ENCODE peak calls at places on chromosomes 12 and 14, in seven cellular contexts. E is HFFc6; S is NCI-H345; X is natural killer cell; L is left cardiac atrium; J is OCI-M1; F is CD8-positive, alpha-beta T cell. H is an unnamed sample.

GRCh38 chr14:92690171-92691011 is 58.0 kb downstream of the LGMN start:
- DNase-seq in S (peak), X (no peak), J (peak), F (no peak), E (peak), L (no peak), H (peak)

GRCh38 chr12:104387190-104387589 is 69.6 kb upstream of the CHST11 start:
- DNase-seq in X (no peak), E (no peak), J (no peak), L (no peak), S (peak), F (no peak), H (peak)

GRCh38 chr12:15123401-15123800 is 97.8 kb downstream of the RERG start:
- DNase-seq in F (no peak), E (no peak), L (no peak), X (no peak), S (no peak), J (no peak), H (no peak)

GRCh38 chr12:6852651-6853354 is 853 bp downstream of the USP5 start:
- DNase-seq in J (peak), S (peak), L (peak), X (no peak), E (peak), F (peak), H (peak)

GRCh38 chr12:74722709-74723108 is 185.1 kb downstream of the ATXN7L3B start:
- DNase-seq in X (no peak), S (no peak), F (no peak), J (no peak), L (no peak), E (no peak), H (no peak)

GRCh38 chr14:104537613-104537988 is 42.0 kb upstream of the C14orf180 start:
- DNase-seq in E (no peak), J (no peak), F (no peak), S (no peak), L (no peak), X (no peak), H (no peak)

GRCh38 chr14:24060443-24060842 is 8.6 kb downstream of the CARMIL3 start:
- DNase-seq in J (no peak), E (no peak), L (no peak), X (no peak), F (no peak), S (no peak), H (no peak)

GRCh38 chr12:4648099-4648498 is 752 bp downstream of the AKAP3 start:
- DNase-seq in L (no peak), F (no peak), S (no peak), E (no peak), X (no peak), J (peak), H (no peak)

GRCh38 chr14:95156153-95156764 is 1.1 kb downstream of the DICER1 start:
- DNase-seq in F (no peak), E (no peak), J (peak), L (no peak), X (no peak), S (no peak), H (peak)

GRCh38 chr12:52496054-52496453 is 3.0 kb upstream of the KRT6A start:
- DNase-seq in L (no peak), E (no peak), J (no peak), S (peak), X (no peak), F (no peak), H (no peak)

GRCh38 chr12:58450868-58451482 is 469.3 kb downstream of the LRIG3 start:
- DNase-seq in J (no peak), L (no peak), X (no peak), F (no peak), E (no peak), S (no peak), H (no peak)

GRCh38 chr14:68144051-68144681 is 324.6 kb downstream of the RAD51B start:
- DNase-seq in J (peak), S (no peak), L (no peak), E (no peak), X (no peak), F (no peak), H (no peak)

GRCh38 chr12:53989227-53990113 is 4.5 kb downstream of the HOXC10 start:
- DNase-seq in F (no peak), J (peak), S (peak), L (no peak), E (no peak), X (no peak), H (no peak)

GRCh38 chr12:18799140-18799446 is 61.2 kb downstream of the CAPZA3 start:
- DNase-seq in E (no peak), S (no peak), L (no peak), X (no peak), F (no peak), J (no peak), H (no peak)

GRCh38 chr12:65800928-65801327 is 23.4 kb upstream of the HMGA2 start:
- DNase-seq in F (no peak), E (peak), J (no peak), L (no peak), S (no peak), X (no peak), H (no peak)

GRCh38 chr12:120257041-120257821 is 8.3 kb downstream of the PXN start:
- DNase-seq in S (no peak), F (no peak), E (peak), L (peak), J (no peak), X (no peak), H (peak)

GRCh38 chr12:18643673-18644072 is 94.1 kb downstream of the PLCZ1 start:
- DNase-seq in J (no peak), F (no peak), E (no peak), L (no peak), S (no peak), X (no peak), H (no peak)

GRCh38 chr12:58850826-58851225 is 69.5 kb downstream of the LRIG3 start:
- DNase-seq in J (no peak), L (no peak), F (no peak), S (no peak), X (no peak), E (peak), H (no peak)

GRCh38 chr12:68633614-68634558 is 23.2 kb downstream of the RAP1B start:
- DNase-seq in L (no peak), J (no peak), F (no peak), S (no peak), X (no peak), E (no peak), H (no peak)

GRCh38 chr14:90235179-90235976 is 21.0 kb upstream of the PSMC1 start:
- DNase-seq in S (peak), E (peak), X (peak), J (peak), F (peak), L (peak), H (peak)

GRCh38 chr12:82554529-82554928 is 132.2 kb upstream of the TMTC2 start:
- DNase-seq in E (no peak), F (no peak), S (no peak), L (no peak), X (no peak), J (no peak), H (peak)

GRCh38 chr14:30710870-30711269 is 88.8 kb downstream of the SCFD1 start:
- DNase-seq in E (peak), S (no peak), X (no peak), L (no peak), J (no peak), F (no peak), H (no peak)

GRCh38 chr12:50184261-50184660 is 17.1 kb upstream of the CERS5 start:
- DNase-seq in E (no peak), F (no peak), J (no peak), L (no peak), X (no peak), S (no peak), H (no peak)

GRCh38 chr14:83473846-83474245 is 1940.2 kb upstream of the SEL1L start:
- DNase-seq in E (no peak), L (no peak), S (no peak), J (no peak), X (no peak), F (no peak), H (peak)

GRCh38 chr12:1474567-1475153 is 119.7 kb downstream of the FBXL14 start:
- DNase-seq in L (no peak), X (no peak), J (no peak), F (no peak), E (peak), S (peak), H (peak)

GRCh38 chr12:132414634-132415340 is 75.2 kb upstream of the FBRSL1 start:
- DNase-seq in J (peak), L (peak), F (peak), X (peak), E (peak), S (peak), H (peak)

GRCh38 chr12:76422878-76423438 is 74.7 kb upstream of the BBS10 start:
- DNase-seq in F (no peak), E (peak), L (no peak), J (no peak), S (no peak), X (no peak), H (no peak)

GRCh38 chr12:18145924-18146323 is 55.9 kb upstream of the RERGL start:
- DNase-seq in L (no peak), J (peak), E (no peak), S (no peak), F (no peak), X (no peak), H (no peak)

GRCh38 chr12:68374315-68374982 is 42.3 kb upstream of the MDM1 start:
- DNase-seq in X (no peak), S (no peak), F (no peak), L (no peak), J (no peak), E (no peak), H (no peak)

GRCh38 chr14:95502381-95502950 is 14.0 kb downstream of the SYNE3 start:
- DNase-seq in L (no peak), X (no peak), E (no peak), F (no peak), J (no peak), S (no peak), H (no peak)

GRCh38 chr12:110741371-110741770 is 1.3 kb downstream of the PPP1CC start:
- DNase-seq in S (no peak), J (peak), X (no peak), E (no peak), F (no peak), L (no peak), H (no peak)

GRCh38 chr12:119176267-119177055 is 2.3 kb upstream of the HSPB8 start:
- DNase-seq in E (peak), X (no peak), L (peak), S (peak), F (no peak), J (no peak), H (peak)

GRCh38 chr14:79543966-79544365 is 667.3 kb downstream of the DIO2 start:
- DNase-seq in X (no peak), J (peak), L (no peak), F (no peak), S (no peak), E (peak), H (peak)

GRCh38 chr12:107402041-107403022 is 283.3 kb upstream of the PWP1 start:
- DNase-seq in X (peak), J (peak), E (peak), F (peak), L (peak), S (peak), H (peak)

GRCh38 chr12:55684761-55685370 is 22.8 kb downstream of the ITGA7 start:
- DNase-seq in L (no peak), S (no peak), E (no peak), J (no peak), F (no peak), X (no peak), H (no peak)

GRCh38 chr14:100873083-100873482 is 30.4 kb downstream of the RTL1 start:
- DNase-seq in J (no peak), F (no peak), S (no peak), X (no peak), L (peak), E (no peak), H (no peak)

GRCh38 chr12:111756681-111757080 is 10.1 kb upstream of the ALDH2 start:
- DNase-seq in S (no peak), X (no peak), L (no peak), J (no peak), F (no peak), E (no peak), H (no peak)

GRCh38 chr12:50066402-50066801 is 9.0 kb downstream of the ASIC1 start:
- DNase-seq in F (no peak), E (peak), S (no peak), X (no peak), J (no peak), L (no peak), H (peak)

GRCh38 chr14:53537421-53538315 is 384.5 kb upstream of the DDHD1 start:
- DNase-seq in E (no peak), S (no peak), X (no peak), L (no peak), F (no peak), J (no peak), H (no peak)